ENCODE peak calls at places on chromosomes 6 and 20, in nine cellular contexts. S is fibroblast of mammary gland, Q is lower leg skin, X is epithelial cell of esophagus, O is astrocyte of the cerebellum, C is cardiac muscle cell, H is astrocyte, V is OCI-LY7, U is uterus. I is an unnamed sample.

GRCh38 chr6:22250486-22250885 is 46.4 kb downstream of the PRL start:
- DNase-seq in S (no peak), Q (no peak), X (no peak), O (no peak), C (no peak), H (no peak), V (no peak), U (no peak), I (no peak)

GRCh38 chr6:46743425-46744158 is 3.1 kb upstream of the ANKRD66 start:
- DNase-seq in S (no peak), Q (no peak), X (no peak), O (no peak), C (no peak), H (no peak), V (no peak), U (no peak), I (no peak)

GRCh38 chr6:84055646-84056045 is 22.1 kb downstream of the MRAP2 start:
- DNase-seq in S (no peak), Q (no peak), X (no peak), O (no peak), C (no peak), H (no peak), V (no peak), U (no peak), I (no peak)

GRCh38 chr6:107756661-107757060 is 67.5 kb downstream of the SCML4 start:
- DNase-seq in S (no peak), Q (no peak), X (no peak), O (no peak), C (no peak), H (no peak), V (no peak), U (no peak), I (no peak)

GRCh38 chr6:112296694-112297093 is 42.3 kb upstream of the LAMA4 start:
- DNase-seq in S (no peak), Q (no peak), X (no peak), O (no peak), C (no peak), H (no peak), V (no peak), U (no peak), I (no peak)

GRCh38 chr6:8400663-8401062 is 34.7 kb downstream of the SLC35B3 start:
- DNase-seq in S (no peak), Q (no peak), X (peak; percentile 59), O (no peak), C (no peak), H (no peak), V (no peak), U (no peak), I (no peak)

GRCh38 chr20:47778398-47779354 is 6.6 kb downstream of the SULF2 start:
- DNase-seq in S (no peak), Q (no peak), X (no peak), O (no peak), C (no peak), H (peak; percentile 81), V (no peak), U (no peak), I (no peak)

GRCh38 chr20:50068041-50068651 is 44.8 kb downstream of the UBE2V1 start:
- DNase-seq in S (no peak), Q (no peak), X (no peak), O (no peak), C (no peak), H (no peak), V (no peak), U (no peak), I (no peak)

GRCh38 chr6:12312736-12313135 is 22.6 kb downstream of the EDN1 start:
- DNase-seq in S (no peak), Q (no peak), X (no peak), O (no peak), C (no peak), H (peak; percentile 64), V (no peak), U (no peak), I (no peak)

GRCh38 chr6:12313992-12314589 is 23.9 kb downstream of the EDN1 start:
- DNase-seq in S (peak; percentile 18), Q (no peak), X (peak; percentile 99), O (no peak), C (no peak), H (peak; percentile 55), V (no peak), U (no peak), I (no peak)

GRCh38 chr6:12313311-12313991 is 23.3 kb downstream of the EDN1 start:
- DNase-seq in S (no peak), Q (no peak), X (peak; percentile 49), O (no peak), C (peak; percentile 28), H (no peak), V (no peak), U (no peak), I (no peak)

GRCh38 chr6:12309070-12309469 is 18.9 kb downstream of the EDN1 start:
- DNase-seq in S (no peak), Q (no peak), X (no peak), O (no peak), C (no peak), H (no peak), V (no peak), U (no peak), I (no peak)

GRCh38 chr6:12311106-12311505 is 20.9 kb downstream of the EDN1 start:
- DNase-seq in S (no peak), Q (no peak), X (peak; percentile 73), O (no peak), C (no peak), H (no peak), V (no peak), U (no peak), I (no peak)
- TF ChIP-seq CTCF in S (no peak), Q (no peak), X (no peak), O (no peak), C (peak; percentile 20), H (no peak), V (no peak), U (no peak), I (peak; percentile 3)

GRCh38 chr20:35285806-35286076 is 1.2 kb upstream of the EIF6 start:
- DNase-seq in S (peak; percentile 74), Q (no peak), X (peak; percentile 59), O (no peak), C (no peak), H (no peak), V (no peak), U (no peak), I (no peak)
- H3K4me3 ChIP-seq in S (no peak overlapping the region), Q (no peak overlapping the region), X (no peak overlapping the region), O (no peak overlapping the region), C (no peak overlapping the region), H (no peak overlapping the region), V (no peak overlapping the region), U (no peak overlapping the region), I (no peak overlapping the region)

GRCh38 chr6:129476248-129476564 is 233.8 kb downstream of the ARHGAP18 start:
- DNase-seq in S (no peak), Q (no peak), X (no peak), O (no peak), C (no peak), H (no peak), V (no peak), U (no peak), I (no peak)

GRCh38 chr6:129478379-129478778 is 231.6 kb downstream of the ARHGAP18 start:
- DNase-seq in S (no peak), Q (no peak), X (no peak), O (no peak), C (no peak), H (no peak), V (no peak), U (no peak), I (no peak)

GRCh38 chr6:129472239-129472638 is 237.7 kb downstream of the ARHGAP18 start:
- DNase-seq in S (no peak), Q (no peak), X (no peak), O (no peak), C (no peak), H (no peak), V (no peak), U (no peak), I (no peak)

GRCh38 chr6:129475477-129476247 is 234.3 kb downstream of the ARHGAP18 start:
- DNase-seq in S (no peak), Q (no peak), X (no peak), O (no peak), C (peak; percentile 32), H (no peak), V (no peak), U (no peak), I (no peak)

DNA sequence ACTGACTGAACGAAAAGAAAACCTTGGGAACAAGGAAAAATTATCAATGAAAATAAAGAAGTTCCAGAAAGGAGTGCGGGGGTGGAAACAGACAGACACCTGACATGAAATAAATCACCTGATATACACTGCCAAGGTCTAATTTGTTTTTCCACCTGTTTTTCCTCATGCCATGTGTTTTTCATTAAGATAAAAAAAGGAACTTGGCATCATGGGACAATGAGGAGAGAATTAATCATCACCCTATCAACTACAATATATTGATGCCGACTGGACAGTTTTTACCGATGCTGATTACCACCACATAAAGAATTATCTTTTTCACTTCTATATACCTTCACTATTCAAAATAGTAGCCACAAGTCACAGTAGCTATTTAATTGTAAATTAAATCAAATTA is 233.2 kb downstream of the ARHGAP18 start:
- DNase-seq in S (peak; percentile 12), Q (no peak), X (no peak), O (no peak), C (no peak), H (no peak), V (no peak), U (no peak), I (no peak)
- TF ChIP-seq CTCF in S (no peak), Q (no peak), X (no peak), O (no peak), C (no peak), H (no peak), V (no peak), U (no peak), I (no peak)

GRCh38 chr20:5131502-5131901 is 4.7 kb downstream of the CDS2 start:
- DNase-seq in S (no peak), Q (no peak), X (no peak), O (no peak), C (no peak), H (no peak), V (no peak), U (no peak), I (no peak)

GRCh38 chr20:5126512-5127203 is at the start of gene CDS2:
- DNase-seq in S (peak; percentile 97), Q (peak; percentile 100), X (peak; percentile 99), O (peak; percentile 97), C (peak; percentile 99), H (peak; percentile 92), V (peak; percentile 99), U (peak; percentile 100), I (peak; percentile 89)

GRCh38 chr20:5127204-5127858 is 523 bp downstream of the CDS2 start:
- DNase-seq in S (peak; percentile 55), Q (peak; percentile 92), X (peak; percentile 55), O (no peak), C (peak; percentile 24), H (peak; percentile 36), V (peak; percentile 89), U (peak; percentile 46), I (no peak)

GRCh38 chr20:5127859-5128409 is 1.1 kb downstream of the CDS2 start:
- DNase-seq in S (no peak), Q (no peak), X (no peak), O (no peak), C (no peak), H (no peak), V (no peak), U (no peak), I (no peak)

DNA sequence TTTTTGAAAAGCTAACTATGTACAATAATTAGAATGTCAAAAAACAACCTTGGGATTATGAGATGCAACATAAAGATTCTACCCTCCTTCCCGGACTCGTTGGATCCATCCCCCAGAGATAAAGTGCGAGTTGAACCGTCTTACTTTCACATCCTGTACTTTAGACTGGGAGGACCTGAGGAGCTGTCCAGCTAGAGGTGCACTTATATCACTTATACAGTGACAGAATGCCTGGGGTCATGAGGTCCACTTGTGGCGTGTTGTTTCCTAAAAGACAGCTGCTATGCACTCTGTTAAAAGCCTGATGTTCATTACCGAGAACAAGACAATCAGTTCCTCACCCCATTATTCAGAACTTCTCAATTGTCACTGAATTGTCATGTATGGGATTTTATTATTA is 2.1 kb downstream of the CDS2 start:
- DNase-seq in S (no peak), Q (no peak), X (no peak), O (no peak), C (peak; percentile 38), H (no peak), V (no peak), U (no peak), I (no peak)
- H3K4me3 ChIP-seq in S (no peak overlapping the region), Q (no peak overlapping the region), X (no peak overlapping the region), O (no peak overlapping the region), C (no peak overlapping the region), H (no peak overlapping the region), V (peak overlapping the region; percentile 81), U (no peak overlapping the region), I (no peak overlapping the region)

I was measured in AG09309.